ENCODE peak calls at places on chromosomes 5 and 9, in six cellular contexts. One of them, this sample, is unnamed.
A peak's percentile ranks its signal among the peaks of the same experiment; 100 is the strongest.

GRCh38 chr9:75834878-75835277 is 55.6 kb upstream of the PCSK5 start:
- DNase-seq in suprapubic skin: no peak
- DNase-seq in A549: no peak
- DNase-seq in fibroblast of the aortic adventitia: no peak
- DNase-seq in GM23338: no peak
- DNase-seq in K562: no peak
- DNase-seq in this sample: no peak

GRCh38 chr5:56449071-56449470 is 215.9 kb upstream of the ANKRD55 start:
- DNase-seq in suprapubic skin: no peak
- DNase-seq in A549: no peak
- DNase-seq in fibroblast of the aortic adventitia: no peak
- DNase-seq in GM23338: no peak
- DNase-seq in K562: no peak
- DNase-seq in this sample: no peak

GRCh38 chr5:174315471-174315870 is 270.0 kb downstream of the NSG2 start:
- DNase-seq in suprapubic skin: peak; percentile 32
- DNase-seq in A549: no peak
- DNase-seq in fibroblast of the aortic adventitia: no peak
- DNase-seq in GM23338: no peak
- DNase-seq in K562: no peak
- DNase-seq in this sample: no peak

GRCh38 chr5:153573326-153574033 is 83.0 kb downstream of the GRIA1 start:
- DNase-seq in suprapubic skin: no peak
- DNase-seq in A549: no peak
- DNase-seq in fibroblast of the aortic adventitia: no peak
- DNase-seq in GM23338: no peak
- DNase-seq in K562: no peak
- DNase-seq in this sample: no peak

GRCh38 chr5:104088876-104089778 is 526.5 kb upstream of the NUDT12 start:
- DNase-seq in suprapubic skin: no peak
- DNase-seq in A549: no peak
- DNase-seq in fibroblast of the aortic adventitia: no peak
- DNase-seq in GM23338: no peak
- DNase-seq in K562: peak; percentile 59
- DNase-seq in this sample: no peak

GRCh38 chr5:179229331-179229761 is 115.9 kb downstream of the ADAMTS2 start:
- DNase-seq in suprapubic skin: peak; percentile 47
- DNase-seq in A549: no peak
- DNase-seq in fibroblast of the aortic adventitia: no peak
- DNase-seq in GM23338: no peak
- DNase-seq in K562: no peak
- DNase-seq in this sample: peak; percentile 80

GRCh38 chr5:45454114-45454513 is 242.1 kb downstream of the HCN1 start:
- DNase-seq in suprapubic skin: no peak
- DNase-seq in A549: no peak
- DNase-seq in fibroblast of the aortic adventitia: no peak
- DNase-seq in GM23338: peak; percentile 86
- DNase-seq in K562: no peak
- DNase-seq in this sample: no peak

GRCh38 chr5:122653087-122654017 is 121.5 kb upstream of the SNX2 start:
- DNase-seq in suprapubic skin: no peak
- DNase-seq in A549: no peak
- DNase-seq in fibroblast of the aortic adventitia: peak; percentile 31
- DNase-seq in GM23338: no peak
- DNase-seq in K562: no peak
- DNase-seq in this sample: no peak

GRCh38 chr5:36222620-36223019 is 19.1 kb downstream of the NADK2 start:
- DNase-seq in suprapubic skin: no peak
- DNase-seq in A549: no peak
- DNase-seq in fibroblast of the aortic adventitia: no peak
- DNase-seq in GM23338: no peak
- DNase-seq in K562: no peak
- DNase-seq in this sample: no peak

GRCh38 chr5:114450516-114450909 is 88.6 kb downstream of the KCNN2 start:
- DNase-seq in suprapubic skin: no peak
- DNase-seq in A549: peak; percentile 2
- DNase-seq in fibroblast of the aortic adventitia: peak; percentile 8
- DNase-seq in GM23338: no peak
- DNase-seq in K562: no peak
- DNase-seq in this sample: no peak

GRCh38 chr5:68433921-68434879 is 218.6 kb downstream of the PIK3R1 start:
- DNase-seq in suprapubic skin: peak; percentile 94
- DNase-seq in A549: peak; percentile 75
- DNase-seq in fibroblast of the aortic adventitia: peak; percentile 82
- DNase-seq in GM23338: no peak
- DNase-seq in K562: peak; percentile 87
- DNase-seq in this sample: peak; percentile 94

DNA sequence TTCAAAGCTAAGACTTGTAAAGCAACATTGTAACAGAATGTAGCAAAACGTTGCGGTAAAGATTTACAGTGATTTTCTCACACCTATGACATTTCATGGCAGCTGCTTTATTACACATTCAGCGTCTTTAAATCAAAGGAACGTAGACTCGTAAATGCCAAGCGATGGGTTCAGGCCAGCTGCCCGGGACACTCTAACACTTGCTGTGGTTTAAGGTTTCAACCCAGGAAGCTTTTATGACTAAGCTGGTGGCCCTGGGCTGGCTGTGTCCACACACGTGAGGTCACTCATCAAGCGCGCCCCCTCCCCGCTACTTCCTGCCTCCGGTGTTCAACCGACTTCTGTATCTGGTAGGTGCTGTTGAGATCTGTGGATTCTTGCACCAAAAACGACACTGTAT is 2.5 kb downstream of the SLC6A18 start:
- DNase-seq in suprapubic skin: no peak
- DNase-seq in A549: no peak
- DNase-seq in fibroblast of the aortic adventitia: no peak
- DNase-seq in GM23338: no peak
- DNase-seq in K562: no peak
- DNase-seq in this sample: no peak
- TF ChIP-seq CTCF in suprapubic skin: no peak
- TF ChIP-seq CTCF in A549: no peak
- TF ChIP-seq CTCF in fibroblast of the aortic adventitia: no peak
- TF ChIP-seq CTCF in GM23338: no peak
- TF ChIP-seq CTCF in K562: no peak
- TF ChIP-seq CTCF in this sample: no peak

DNA sequence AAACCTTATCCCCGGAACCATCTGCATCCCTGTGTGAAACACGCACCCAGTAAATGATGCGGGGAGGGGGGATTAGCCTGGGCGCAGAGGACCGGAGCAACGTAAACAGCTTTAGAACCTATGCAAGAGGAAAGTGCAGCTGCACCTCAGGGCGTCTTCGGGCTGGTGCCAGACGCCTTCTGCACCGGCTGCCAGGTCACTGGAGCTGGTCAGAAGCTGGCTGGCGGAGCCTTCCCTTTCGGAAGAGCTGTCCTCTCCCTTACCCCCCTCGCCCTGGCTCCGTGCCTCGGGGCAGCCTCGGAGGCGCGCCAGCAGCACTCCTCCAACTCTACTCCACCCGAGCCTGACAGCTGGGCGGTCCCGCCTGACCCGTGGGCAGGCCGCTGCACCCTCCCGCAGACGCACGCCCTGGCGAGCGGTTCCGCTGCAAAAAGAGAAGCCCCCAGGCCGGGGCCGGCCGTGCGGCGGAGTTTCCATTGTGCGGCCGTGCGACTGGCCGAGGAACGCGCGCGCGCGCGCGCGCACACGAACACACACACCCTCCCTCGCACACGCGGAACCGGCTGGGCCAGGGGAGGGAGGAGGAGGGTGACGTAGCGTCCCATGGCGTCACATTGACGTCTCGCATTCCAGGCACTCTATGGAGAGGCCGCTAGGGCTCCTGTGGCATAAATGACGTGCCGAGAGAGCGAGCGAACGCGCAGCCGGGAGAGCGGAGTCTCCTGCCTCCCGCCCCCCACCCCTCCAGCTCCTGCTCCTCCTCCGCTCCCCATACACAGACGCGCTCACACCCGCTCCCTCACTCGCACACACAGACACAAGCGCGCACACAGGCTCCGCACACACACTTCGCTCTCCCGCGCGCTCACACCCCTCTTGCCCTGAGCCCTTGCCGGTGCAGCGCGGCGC is at the start of gene NR4A3:
- DNase-seq in suprapubic skin: peak; percentile 95
- DNase-seq in A549: peak; percentile 92
- DNase-seq in fibroblast of the aortic adventitia: peak; percentile 98
- DNase-seq in GM23338: peak; percentile 94
- DNase-seq in K562: peak; percentile 87
- DNase-seq in this sample: peak; percentile 94
- TF ChIP-seq CTCF in suprapubic skin: peak; percentile 46
- TF ChIP-seq CTCF in A549: no peak
- TF ChIP-seq CTCF in fibroblast of the aortic adventitia: peak; percentile 38
- TF ChIP-seq CTCF in GM23338: no peak
- TF ChIP-seq CTCF in K562: peak; percentile 16
- TF ChIP-seq CTCF in this sample: no peak

GRCh38 chr5:129271309-129271708 is 176.8 kb downstream of the ISOC1 start:
- DNase-seq in suprapubic skin: no peak
- DNase-seq in A549: no peak
- DNase-seq in fibroblast of the aortic adventitia: peak; percentile 58
- DNase-seq in GM23338: peak; percentile 82
- DNase-seq in K562: no peak
- DNase-seq in this sample: no peak
- TF ChIP-seq CTCF in suprapubic skin: no peak
- TF ChIP-seq CTCF in A549: no peak
- TF ChIP-seq CTCF in fibroblast of the aortic adventitia: peak; percentile 50
- TF ChIP-seq CTCF in GM23338: peak; percentile 59
- TF ChIP-seq CTCF in K562: no peak
- TF ChIP-seq CTCF in this sample: peak; percentile 19

GRCh38 chr9:114417511-114417910 is 29.7 kb upstream of the AKNA start:
- DNase-seq in suprapubic skin: no peak
- DNase-seq in A549: no peak
- DNase-seq in fibroblast of the aortic adventitia: peak; percentile 70
- DNase-seq in GM23338: no peak
- DNase-seq in K562: no peak
- DNase-seq in this sample: no peak
- TF ChIP-seq CTCF in suprapubic skin: no peak
- TF ChIP-seq CTCF in A549: no peak
- TF ChIP-seq CTCF in fibroblast of the aortic adventitia: peak; percentile 29
- TF ChIP-seq CTCF in GM23338: no peak
- TF ChIP-seq CTCF in K562: no peak
- TF ChIP-seq CTCF in this sample: no peak

DNA sequence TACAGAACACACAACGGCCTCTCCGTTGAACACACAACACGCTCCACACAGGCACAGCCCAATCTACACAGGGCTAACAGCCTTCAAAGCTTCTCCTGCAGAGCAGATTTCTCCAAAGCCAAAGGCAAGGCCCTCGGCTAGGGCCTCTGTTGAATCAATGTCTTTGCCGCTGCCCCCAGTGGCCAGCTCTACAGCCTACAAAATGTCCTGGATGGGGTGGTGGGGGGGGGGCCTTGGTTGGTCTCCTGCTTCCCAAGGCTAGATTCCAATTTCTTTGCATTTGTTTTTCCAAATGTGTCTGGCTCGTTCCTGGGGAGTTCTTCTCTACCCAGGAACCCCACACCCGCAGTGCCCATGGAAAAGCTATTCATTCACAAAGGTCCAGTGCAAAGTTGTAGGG is 167.2 kb downstream of the PAX5 start:
- DNase-seq in suprapubic skin: no peak
- DNase-seq in A549: peak; percentile 40
- DNase-seq in fibroblast of the aortic adventitia: no peak
- DNase-seq in GM23338: peak; percentile 42
- DNase-seq in K562: peak; percentile 17
- DNase-seq in this sample: no peak
- TF ChIP-seq CTCF in suprapubic skin: no peak
- TF ChIP-seq CTCF in A549: no peak
- TF ChIP-seq CTCF in fibroblast of the aortic adventitia: no peak
- TF ChIP-seq CTCF in GM23338: peak; percentile 40
- TF ChIP-seq CTCF in K562: no peak
- TF ChIP-seq CTCF in this sample: no peak

This sample was measured in osteocyte.